ENCODE peak calls at places on chromosomes 16 and 17, in five cellular contexts. One of them, this sample, is unnamed.

GRCh38 chr17:927611-928461 is 51.7 kb downstream of the NXN start:
- DNase-seq in CD4-positive, alpha-beta T cell: no peak
- DNase-seq in colonic mucosa: no peak
- DNase-seq in HEK293T: no peak
- DNase-seq in H7: peak
- DNase-seq in this sample: no peak

GRCh38 chr16:81623365-81624102 is 155.6 kb upstream of the PLCG2 start:
- DNase-seq in colonic mucosa: peak
- DNase-seq in CD4-positive, alpha-beta T cell: peak
- DNase-seq in H7: peak
- DNase-seq in HEK293T: no peak
- DNase-seq in this sample: peak

GRCh38 chr17:13931752-13932477 is 137.4 kb upstream of the COX10 start:
- DNase-seq in H7: no peak
- DNase-seq in CD4-positive, alpha-beta T cell: no peak
- DNase-seq in HEK293T: no peak
- DNase-seq in colonic mucosa: peak
- DNase-seq in this sample: no peak

GRCh38 chr16:87017388-87018012 is 299.7 kb downstream of the C16orf95 start:
- DNase-seq in HEK293T: peak
- DNase-seq in H7: peak
- DNase-seq in colonic mucosa: no peak
- DNase-seq in CD4-positive, alpha-beta T cell: no peak
- DNase-seq in this sample: peak

GRCh38 chr16:15907863-15908478 is 19.6 kb upstream of the CEP20 start:
- DNase-seq in colonic mucosa: peak
- DNase-seq in CD4-positive, alpha-beta T cell: no peak
- DNase-seq in H7: peak
- DNase-seq in HEK293T: peak
- DNase-seq in this sample: no peak

GRCh38 chr17:32185875-32186274 is 43.6 kb downstream of the RHOT1 start:
- DNase-seq in H7: no peak
- DNase-seq in HEK293T: no peak
- DNase-seq in colonic mucosa: no peak
- DNase-seq in CD4-positive, alpha-beta T cell: no peak
- DNase-seq in this sample: no peak

GRCh38 chr17:72332367-72332766 is 211.5 kb downstream of the SOX9 start:
- DNase-seq in H7: no peak
- DNase-seq in HEK293T: no peak
- DNase-seq in colonic mucosa: no peak
- DNase-seq in CD4-positive, alpha-beta T cell: no peak
- DNase-seq in this sample: no peak

GRCh38 chr17:40678902-40679522 is 14.0 kb upstream of the KRT222 start:
- DNase-seq in HEK293T: no peak
- DNase-seq in colonic mucosa: no peak
- DNase-seq in CD4-positive, alpha-beta T cell: no peak
- DNase-seq in H7: no peak
- DNase-seq in this sample: no peak

GRCh38 chr17:63407741-63408330 is 38.3 kb downstream of the CYB561 start:
- DNase-seq in colonic mucosa: no peak
- DNase-seq in HEK293T: no peak
- DNase-seq in H7: no peak
- DNase-seq in CD4-positive, alpha-beta T cell: no peak
- DNase-seq in this sample: no peak